ENCODE peak calls at places on chromosomes 4 and X, in eight cellular contexts. One of them, this sample, is unnamed.

GRCh38 chr4:4216668-4217067 is 10.1 kb downstream of the OTOP1 start:
- DNase-seq in ascending aorta: no peak
- DNase-seq in cardiac fibroblast: peak
- DNase-seq in WTC11: peak
- DNase-seq in HCT116: no peak
- DNase-seq in lower leg skin: no peak
- DNase-seq in endothelial cell: no peak
- DNase-seq in ovary: no peak
- DNase-seq in this sample: no peak

GRCh38 chr4:22688236-22688635 is 4.5 kb upstream of the GBA3 start:
- DNase-seq in ascending aorta: no peak
- DNase-seq in cardiac fibroblast: peak
- DNase-seq in WTC11: no peak
- DNase-seq in HCT116: no peak
- DNase-seq in lower leg skin: no peak
- DNase-seq in endothelial cell: no peak
- DNase-seq in ovary: no peak
- DNase-seq in this sample: no peak

GRCh38 chrX:47751670-47752069 is 85.0 kb upstream of the ZNF81 start:
- DNase-seq in ascending aorta: no peak
- DNase-seq in cardiac fibroblast: peak
- DNase-seq in WTC11: peak
- DNase-seq in HCT116: peak
- DNase-seq in lower leg skin: no peak
- DNase-seq in endothelial cell: peak
- DNase-seq in ovary: no peak
- DNase-seq in this sample: peak

GRCh38 chr4:166996216-166996615 is 238.1 kb downstream of the SPOCK3 start:
- DNase-seq in ascending aorta: no peak
- DNase-seq in cardiac fibroblast: no peak
- DNase-seq in WTC11: no peak
- DNase-seq in HCT116: no peak
- DNase-seq in lower leg skin: no peak
- DNase-seq in endothelial cell: no peak
- DNase-seq in ovary: no peak
- DNase-seq in this sample: no peak

GRCh38 chr4:8872402-8873291 is 1.0 kb upstream of the HMX1 start:
- DNase-seq in ascending aorta: no peak
- DNase-seq in cardiac fibroblast: no peak
- DNase-seq in WTC11: peak
- DNase-seq in HCT116: no peak
- DNase-seq in lower leg skin: no peak
- DNase-seq in endothelial cell: no peak
- DNase-seq in ovary: no peak
- DNase-seq in this sample: no peak

GRCh38 chr4:48223633-48224295 is 45.9 kb downstream of the TEC start:
- DNase-seq in ascending aorta: no peak
- DNase-seq in cardiac fibroblast: no peak
- DNase-seq in WTC11: no peak
- DNase-seq in HCT116: peak
- DNase-seq in lower leg skin: no peak
- DNase-seq in endothelial cell: no peak
- DNase-seq in ovary: no peak
- DNase-seq in this sample: no peak

GRCh38 chr4:112083587-112084347 is 61.5 kb upstream of the FAM241A start:
- DNase-seq in ascending aorta: no peak
- DNase-seq in cardiac fibroblast: no peak
- DNase-seq in WTC11: no peak
- DNase-seq in HCT116: no peak
- DNase-seq in lower leg skin: no peak
- DNase-seq in endothelial cell: no peak
- DNase-seq in ovary: no peak
- DNase-seq in this sample: no peak

GRCh38 chr4:98583265-98583664 is 75.1 kb downstream of the TSPAN5 start:
- DNase-seq in ascending aorta: no peak
- DNase-seq in cardiac fibroblast: no peak
- DNase-seq in WTC11: no peak
- DNase-seq in HCT116: no peak
- DNase-seq in lower leg skin: no peak
- DNase-seq in endothelial cell: no peak
- DNase-seq in ovary: no peak
- DNase-seq in this sample: no peak

GRCh38 chr4:44684648-44685047 is 6.4 kb downstream of the GUF1 start:
- DNase-seq in ascending aorta: no peak
- DNase-seq in cardiac fibroblast: no peak
- DNase-seq in WTC11: no peak
- DNase-seq in HCT116: no peak
- DNase-seq in lower leg skin: no peak
- DNase-seq in endothelial cell: no peak
- DNase-seq in ovary: no peak
- DNase-seq in this sample: no peak

GRCh38 chr4:168247603-168248002 is 70.9 kb downstream of the DDX60 start:
- DNase-seq in ascending aorta: no peak
- DNase-seq in cardiac fibroblast: no peak
- DNase-seq in WTC11: no peak
- DNase-seq in HCT116: no peak
- DNase-seq in lower leg skin: no peak
- DNase-seq in endothelial cell: no peak
- DNase-seq in ovary: no peak
- DNase-seq in this sample: no peak

GRCh38 chr4:142708231-142708630 is 137.9 kb downstream of the INPP4B start:
- DNase-seq in ascending aorta: no peak
- DNase-seq in cardiac fibroblast: no peak
- DNase-seq in WTC11: peak
- DNase-seq in HCT116: no peak
- DNase-seq in lower leg skin: no peak
- DNase-seq in endothelial cell: no peak
- DNase-seq in ovary: no peak
- DNase-seq in this sample: no peak

GRCh38 chr4:46931981-46932380 is 22.9 kb upstream of the COX7B2 start:
- DNase-seq in ascending aorta: no peak
- DNase-seq in cardiac fibroblast: peak
- DNase-seq in WTC11: peak
- DNase-seq in HCT116: no peak
- DNase-seq in lower leg skin: no peak
- DNase-seq in endothelial cell: peak
- DNase-seq in ovary: no peak
- DNase-seq in this sample: no peak

GRCh38 chr4:151329217-151330007 is 4.0 kb upstream of the SH3D19 start:
- DNase-seq in ascending aorta: no peak
- DNase-seq in cardiac fibroblast: no peak
- DNase-seq in WTC11: no peak
- DNase-seq in HCT116: no peak
- DNase-seq in lower leg skin: no peak
- DNase-seq in endothelial cell: no peak
- DNase-seq in ovary: no peak
- DNase-seq in this sample: no peak

GRCh38 chr4:100823066-100823992 is 305.5 kb upstream of the EMCN start:
- DNase-seq in ascending aorta: no peak
- DNase-seq in cardiac fibroblast: no peak
- DNase-seq in WTC11: no peak
- DNase-seq in HCT116: peak
- DNase-seq in lower leg skin: no peak
- DNase-seq in endothelial cell: no peak
- DNase-seq in ovary: no peak
- DNase-seq in this sample: peak

GRCh38 chr4:6689506-6689960 is 4.1 kb upstream of the S100P start:
- DNase-seq in ascending aorta: no peak
- DNase-seq in cardiac fibroblast: no peak
- DNase-seq in WTC11: no peak
- DNase-seq in HCT116: no peak
- DNase-seq in lower leg skin: no peak
- DNase-seq in endothelial cell: no peak
- DNase-seq in ovary: no peak
- DNase-seq in this sample: peak

GRCh38 chr4:74320559-74321118 is 12.4 kb downstream of the EPGN start:
- DNase-seq in ascending aorta: no peak
- DNase-seq in cardiac fibroblast: peak
- DNase-seq in WTC11: peak
- DNase-seq in HCT116: peak
- DNase-seq in lower leg skin: no peak
- DNase-seq in endothelial cell: peak
- DNase-seq in ovary: no peak
- DNase-seq in this sample: peak

GRCh38 chr4:26219206-26219605 is 101.6 kb upstream of the RBPJ start:
- DNase-seq in ascending aorta: no peak
- DNase-seq in cardiac fibroblast: no peak
- DNase-seq in WTC11: no peak
- DNase-seq in HCT116: no peak
- DNase-seq in lower leg skin: no peak
- DNase-seq in endothelial cell: no peak
- DNase-seq in ovary: no peak
- DNase-seq in this sample: no peak

GRCh38 chr4:170868191-170868590 is 778.4 kb upstream of the AADAT start:
- DNase-seq in ascending aorta: no peak
- DNase-seq in cardiac fibroblast: no peak
- DNase-seq in WTC11: no peak
- DNase-seq in HCT116: no peak
- DNase-seq in lower leg skin: no peak
- DNase-seq in endothelial cell: no peak
- DNase-seq in ovary: no peak
- DNase-seq in this sample: no peak

GRCh38 chr4:159434496-159435241 is 331.8 kb downstream of the RAPGEF2 start:
- DNase-seq in ascending aorta: no peak
- DNase-seq in cardiac fibroblast: peak
- DNase-seq in WTC11: no peak
- DNase-seq in HCT116: no peak
- DNase-seq in lower leg skin: no peak
- DNase-seq in endothelial cell: no peak
- DNase-seq in ovary: no peak
- DNase-seq in this sample: no peak

GRCh38 chr4:6561173-6561516 is 13.8 kb upstream of the MAN2B2 start:
- DNase-seq in ascending aorta: no peak
- DNase-seq in cardiac fibroblast: no peak
- DNase-seq in WTC11: no peak
- DNase-seq in HCT116: no peak
- DNase-seq in lower leg skin: no peak
- DNase-seq in endothelial cell: no peak
- DNase-seq in ovary: no peak
- DNase-seq in this sample: no peak

GRCh38 chrX:5632061-5632614 is 596.5 kb downstream of the NLGN4X start:
- DNase-seq in ascending aorta: no peak
- DNase-seq in cardiac fibroblast: no peak
- DNase-seq in WTC11: no peak
- DNase-seq in HCT116: no peak
- DNase-seq in lower leg skin: no peak
- DNase-seq in endothelial cell: no peak
- DNase-seq in ovary: no peak
- DNase-seq in this sample: no peak

GRCh38 chrX:5632887-5633286 is 595.8 kb downstream of the NLGN4X start:
- DNase-seq in ascending aorta: no peak
- DNase-seq in cardiac fibroblast: no peak
- DNase-seq in WTC11: no peak
- DNase-seq in HCT116: no peak
- DNase-seq in lower leg skin: no peak
- DNase-seq in endothelial cell: no peak
- DNase-seq in ovary: no peak
- DNase-seq in this sample: no peak
- TF ChIP-seq CTCF in ascending aorta: no peak
- TF ChIP-seq CTCF in cardiac fibroblast: no peak
- TF ChIP-seq CTCF in WTC11: no peak
- TF ChIP-seq CTCF in HCT116: no peak
- TF ChIP-seq CTCF in lower leg skin: no peak
- TF ChIP-seq CTCF in endothelial cell: no peak
- TF ChIP-seq CTCF in ovary: no peak
- TF ChIP-seq CTCF in this sample: no peak

DNA sequence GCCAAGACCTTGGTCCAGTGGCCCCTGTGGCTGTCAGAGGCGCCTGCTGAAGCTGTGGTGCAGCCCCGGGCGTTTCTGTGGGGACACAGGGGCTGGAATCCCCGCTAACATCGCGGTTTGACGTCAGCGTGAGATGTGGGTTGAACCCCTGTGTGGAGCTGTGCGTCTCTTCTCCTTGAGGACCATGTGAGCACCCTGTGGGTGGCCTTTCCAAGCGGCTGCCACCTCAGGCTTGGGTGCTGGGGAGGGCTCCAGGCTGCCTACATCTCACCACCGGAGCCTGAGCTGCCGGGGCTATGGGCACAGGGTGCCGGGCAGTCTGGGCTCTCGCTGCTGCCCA is 27.7 kb downstream of the UVSSA start:
- DNase-seq in ascending aorta: no peak
- DNase-seq in cardiac fibroblast: no peak
- DNase-seq in WTC11: no peak
- DNase-seq in HCT116: no peak
- DNase-seq in lower leg skin: no peak
- DNase-seq in endothelial cell: no peak
- DNase-seq in ovary: peak
- DNase-seq in this sample: no peak
- TF ChIP-seq CTCF in ascending aorta: no peak
- TF ChIP-seq CTCF in cardiac fibroblast: no peak
- TF ChIP-seq CTCF in WTC11: no peak
- TF ChIP-seq CTCF in HCT116: no peak
- TF ChIP-seq CTCF in lower leg skin: no peak
- TF ChIP-seq CTCF in endothelial cell: no peak
- TF ChIP-seq CTCF in ovary: no peak
- TF ChIP-seq CTCF in this sample: no peak

GRCh38 chr4:156677136-156677535 is 294.5 kb downstream of the PDGFC start:
- DNase-seq in ascending aorta: no peak
- DNase-seq in cardiac fibroblast: peak
- DNase-seq in WTC11: peak
- DNase-seq in HCT116: peak
- DNase-seq in lower leg skin: no peak
- DNase-seq in endothelial cell: peak
- DNase-seq in ovary: no peak
- DNase-seq in this sample: peak
- TF ChIP-seq CTCF in ascending aorta: no peak
- TF ChIP-seq CTCF in cardiac fibroblast: peak
- TF ChIP-seq CTCF in WTC11: peak
- TF ChIP-seq CTCF in HCT116: peak
- TF ChIP-seq CTCF in lower leg skin: no peak
- TF ChIP-seq CTCF in endothelial cell: peak
- TF ChIP-seq CTCF in ovary: no peak
- TF ChIP-seq CTCF in this sample: no peak

GRCh38 chrX:23911436-23911835 is 3.6 kb downstream of the CXorf58 start:
- DNase-seq in ascending aorta: no peak
- DNase-seq in cardiac fibroblast: no peak
- DNase-seq in WTC11: no peak
- DNase-seq in HCT116: no peak
- DNase-seq in lower leg skin: no peak
- DNase-seq in endothelial cell: no peak
- DNase-seq in ovary: no peak
- DNase-seq in this sample: no peak

GRCh38 chrX:23907496-23908218 is at the start of the genes APOO and CXorf58:
- DNase-seq in ascending aorta: peak
- DNase-seq in cardiac fibroblast: peak
- DNase-seq in WTC11: peak
- DNase-seq in HCT116: peak
- DNase-seq in lower leg skin: peak
- DNase-seq in endothelial cell: peak
- DNase-seq in ovary: peak
- DNase-seq in this sample: peak

GRCh38 chrX:23904096-23904495 is 3.6 kb downstream of the APOO start:
- DNase-seq in ascending aorta: no peak
- DNase-seq in cardiac fibroblast: peak
- DNase-seq in WTC11: no peak
- DNase-seq in HCT116: no peak
- DNase-seq in lower leg skin: no peak
- DNase-seq in endothelial cell: no peak
- DNase-seq in ovary: no peak
- DNase-seq in this sample: no peak

GRCh38 chrX:23907106-23907495 is 637 bp downstream of the APOO start:
- DNase-seq in ascending aorta: no peak
- DNase-seq in cardiac fibroblast: no peak
- DNase-seq in WTC11: no peak
- DNase-seq in HCT116: no peak
- DNase-seq in lower leg skin: no peak
- DNase-seq in endothelial cell: no peak
- DNase-seq in ovary: no peak
- DNase-seq in this sample: no peak

GRCh38 chrX:23908219-23909003 is 605 bp downstream of the CXorf58 start:
- DNase-seq in ascending aorta: no peak
- DNase-seq in cardiac fibroblast: no peak
- DNase-seq in WTC11: peak
- DNase-seq in HCT116: no peak
- DNase-seq in lower leg skin: no peak
- DNase-seq in endothelial cell: peak
- DNase-seq in ovary: no peak
- DNase-seq in this sample: no peak
- TF ChIP-seq CTCF in ascending aorta: no peak
- TF ChIP-seq CTCF in cardiac fibroblast: peak
- TF ChIP-seq CTCF in WTC11: no peak
- TF ChIP-seq CTCF in HCT116: peak
- TF ChIP-seq CTCF in lower leg skin: no peak
- TF ChIP-seq CTCF in endothelial cell: peak
- TF ChIP-seq CTCF in ovary: no peak
- TF ChIP-seq CTCF in this sample: peak

This sample was measured in GM13976.